ENCODE peak calls at places on chromosomes 6 and 20, in six cellular contexts. B is EH; G is HT1080; P is GOT3; Q is naive B cell; C is stimulated activated CD8-positive, alpha-beta memory T cell treated with anti-CD3 and anti-CD28 coated beads, Interleukin-2, amount 100 ng/mL, for 1 hour. K is an unnamed sample.

GRCh38 chr6:121437861-121438651 is 2.6 kb downstream of the GJA1 start:
- DNase-seq in G (no peak), C (no peak), Q (no peak), B (peak), P (no peak), K (no peak)

GRCh38 chr20:32482251-32483220 is 102.6 kb downstream of the NOL4L start:
- DNase-seq in G (peak), P (no peak), Q (peak), C (no peak), B (peak), K (no peak)

GRCh38 chr6:70838907-70839285 is 118.0 kb downstream of the B3GAT2 start:
- DNase-seq in C (no peak), G (no peak), B (no peak), P (no peak), Q (no peak), K (no peak)

GRCh38 chr6:161436106-161436876 is 162.4 kb upstream of the AGPAT4 start:
- DNase-seq in G (no peak), C (no peak), Q (no peak), P (no peak), B (no peak), K (no peak)

GRCh38 chr6:83696674-83697073 is 12.2 kb downstream of the SNAP91 start:
- DNase-seq in Q (no peak), P (no peak), G (peak), B (peak), C (no peak), K (no peak)

GRCh38 chr6:161038229-161039003 is 46.8 kb downstream of the MAP3K4 start:
- DNase-seq in C (no peak), Q (no peak), B (peak), G (peak), P (peak), K (peak)

GRCh38 chr6:160088774-160089533 is 32.7 kb upstream of the SLC22A1 start:
- DNase-seq in G (no peak), P (no peak), B (no peak), Q (no peak), C (no peak), K (no peak)

GRCh38 chr6:13354331-13355042 is 26.1 kb upstream of the TBC1D7 start:
- DNase-seq in G (peak), B (peak), C (no peak), P (no peak), Q (peak), K (no peak)

GRCh38 chr6:160507420-160507819 is 156.7 kb downstream of the LPA start:
- DNase-seq in P (no peak), B (no peak), C (no peak), Q (no peak), G (no peak), K (no peak)

GRCh38 chr20:32898721-32899120 is 40.0 kb downstream of the EFCAB8 start:
- DNase-seq in P (no peak), G (peak), Q (no peak), C (no peak), B (peak), K (no peak)

GRCh38 chr6:10414766-10415592 is at the start of gene TFAP2A:
- DNase-seq in P (no peak), Q (no peak), B (peak), G (no peak), C (no peak), K (no peak)

GRCh38 chr6:1222426-1223311 is 89.2 kb upstream of the FOXQ1 start:
- DNase-seq in Q (no peak), B (no peak), P (no peak), C (no peak), G (peak), K (no peak)

GRCh38 chr20:1108437-1108920 is 9.9 kb upstream of the PSMF1 start:
- DNase-seq in P (no peak), Q (peak), C (no peak), G (peak), B (peak), K (no peak)

GRCh38 chr6:28979679-28980078 is 25.4 kb downstream of the ZNF311 start:
- DNase-seq in P (no peak), Q (no peak), B (no peak), G (no peak), C (no peak), K (no peak)

GRCh38 chr6:124660185-124660584 is 302.1 kb upstream of the RNF217 start:
- DNase-seq in P (no peak), B (no peak), C (no peak), G (no peak), Q (no peak), K (no peak)

GRCh38 chr6:93376026-93376540 is 43.3 kb downstream of the EPHA7 start:
- DNase-seq in G (peak), Q (no peak), C (no peak), B (no peak), P (no peak), K (no peak)

GRCh38 chr6:165008971-165009370 is 300.4 kb downstream of the C6orf118 start:
- DNase-seq in B (no peak), Q (no peak), P (no peak), C (no peak), G (no peak), K (no peak)

GRCh38 chr6:20340459-20340858 is 61.2 kb upstream of the E2F3 start:
- DNase-seq in Q (no peak), P (no peak), G (no peak), C (no peak), B (no peak), K (no peak)

GRCh38 chr6:10742251-10742650 is 5.4 kb upstream of the TMEM14B start:
- DNase-seq in C (no peak), P (no peak), B (no peak), G (no peak), Q (no peak), K (no peak)

K was measured in GM12878.